ENCODE peak calls at places on chromosomes 6 and 20, in four cellular contexts. One of them, this sample, is unnamed.
A peak's percentile ranks its signal among the peaks of the same experiment; 100 is the strongest.

GRCh38 chr20:17762243-17762872 is 62.6 kb downstream of the BANF2 start:
- DNase-seq in effector CD4-positive, alpha-beta T cell: no peak
- DNase-seq in left ventricle myocardium inferior: no peak
- DNase-seq in NCI-H446: no peak
- DNase-seq in this sample: no peak

GRCh38 chr6:170285482-170285881 is 5.4 kb downstream of the DLL1 start:
- DNase-seq in effector CD4-positive, alpha-beta T cell: no peak
- DNase-seq in left ventricle myocardium inferior: no peak
- DNase-seq in NCI-H446: no peak
- DNase-seq in this sample: no peak

GRCh38 chr20:51700809-51701285 is 67.3 kb downstream of the ATP9A start:
- DNase-seq in NCI-H446: peak; percentile 60
- DNase-seq in left ventricle myocardium inferior: no peak
- DNase-seq in effector CD4-positive, alpha-beta T cell: no peak
- DNase-seq in this sample: no peak

GRCh38 chr6:37029249-37029959 is 23.9 kb downstream of the FGD2 start:
- DNase-seq in effector CD4-positive, alpha-beta T cell: no peak
- DNase-seq in left ventricle myocardium inferior: peak; percentile 70
- DNase-seq in NCI-H446: peak; percentile 42
- DNase-seq in this sample: no peak

GRCh38 chr20:57308451-57309410 is 20.9 kb upstream of the SPO11 start:
- DNase-seq in left ventricle myocardium inferior: no peak
- DNase-seq in effector CD4-positive, alpha-beta T cell: no peak
- DNase-seq in NCI-H446: no peak
- DNase-seq in this sample: no peak

GRCh38 chr6:5723905-5724691 is 282.6 kb downstream of the NRN1 start:
- DNase-seq in left ventricle myocardium inferior: peak; percentile 24
- DNase-seq in effector CD4-positive, alpha-beta T cell: no peak
- DNase-seq in NCI-H446: no peak
- DNase-seq in this sample: no peak

GRCh38 chr6:161367472-161367871 is 93.6 kb upstream of the AGPAT4 start:
- DNase-seq in left ventricle myocardium inferior: no peak
- DNase-seq in NCI-H446: no peak
- DNase-seq in effector CD4-positive, alpha-beta T cell: no peak
- DNase-seq in this sample: no peak

GRCh38 chr6:134589512-134589911 is 271.6 kb upstream of the SGK1 start:
- DNase-seq in left ventricle myocardium inferior: no peak
- DNase-seq in effector CD4-positive, alpha-beta T cell: no peak
- DNase-seq in NCI-H446: no peak
- DNase-seq in this sample: no peak

GRCh38 chr6:1144842-1145755 is 166.8 kb upstream of the FOXQ1 start:
- DNase-seq in left ventricle myocardium inferior: no peak
- DNase-seq in NCI-H446: no peak
- DNase-seq in effector CD4-positive, alpha-beta T cell: no peak
- DNase-seq in this sample: no peak

This sample was measured in SK-N-MC.